ENCODE peak calls at places on chromosome 9, in four cellular contexts. S, D, P and F are unnamed samples.

GRCh38 chr9:114117614-114117995 is 18.5 kb upstream of the KIF12 start:
- DNase-seq in S (no peak), D (no peak), P (no peak), F (no peak)

GRCh38 chr9:109319631-109320233 is 1.1 kb downstream of the EPB41L4B start:
- DNase-seq in S (no peak), D (no peak), P (no peak), F (peak)

GRCh38 chr9:112570731-112571167 is 84.1 kb downstream of the KIAA1958 start:
- DNase-seq in S (no peak), D (no peak), P (no peak), F (no peak)

GRCh38 chr9:23693374-23693773 is 132.7 kb downstream of the ELAVL2 start:
- DNase-seq in S (no peak), D (no peak), P (no peak), F (no peak)

GRCh38 chr9:116207371-116208111 is 54.0 kb downstream of the PAPPA start:
- DNase-seq in S (no peak), D (no peak), P (no peak), F (no peak)

GRCh38 chr9:36191290-36191645 is 547 bp downstream of the CLTA start:
- DNase-seq in S (peak), D (peak), P (peak), F (no peak)

GRCh38 chr9:109270441-109270840 is 50.4 kb downstream of the EPB41L4B start:
- DNase-seq in S (no peak), D (no peak), P (no peak), F (no peak)

GRCh38 chr9:131630206-131630831 is 85.0 kb downstream of the PRRT1B start:
- DNase-seq in S (no peak), D (no peak), P (no peak), F (no peak)

GRCh38 chr9:74985041-74985440 is 32.3 kb upstream of the C9orf40 start:
- DNase-seq in S (no peak), D (no peak), P (no peak), F (no peak)

GRCh38 chr9:79955300-79955699 is 383.5 kb downstream of the TLE4 start:
- DNase-seq in S (no peak), D (no peak), P (no peak), F (no peak)

GRCh38 chr9:108467653-108468324 is 388.0 kb downstream of the ACTL7B start:
- DNase-seq in S (no peak), D (no peak), P (peak), F (no peak)

GRCh38 chr9:133841167-133841812 is 103.1 kb upstream of the SARDH start:
- DNase-seq in S (no peak), D (no peak), P (no peak), F (no peak)

GRCh38 chr9:132518626-132519025 is 63.8 kb upstream of the BARHL1 start:
- DNase-seq in S (no peak), D (no peak), P (no peak), F (no peak)

GRCh38 chr9:115353681-115354080 is 235.7 kb upstream of the TNC start:
- DNase-seq in S (no peak), D (no peak), P (no peak), F (no peak)

GRCh38 chr9:134355561-134356278 is 29.5 kb downstream of the RXRA start:
- DNase-seq in S (peak), D (no peak), P (no peak), F (no peak)

DNA sequence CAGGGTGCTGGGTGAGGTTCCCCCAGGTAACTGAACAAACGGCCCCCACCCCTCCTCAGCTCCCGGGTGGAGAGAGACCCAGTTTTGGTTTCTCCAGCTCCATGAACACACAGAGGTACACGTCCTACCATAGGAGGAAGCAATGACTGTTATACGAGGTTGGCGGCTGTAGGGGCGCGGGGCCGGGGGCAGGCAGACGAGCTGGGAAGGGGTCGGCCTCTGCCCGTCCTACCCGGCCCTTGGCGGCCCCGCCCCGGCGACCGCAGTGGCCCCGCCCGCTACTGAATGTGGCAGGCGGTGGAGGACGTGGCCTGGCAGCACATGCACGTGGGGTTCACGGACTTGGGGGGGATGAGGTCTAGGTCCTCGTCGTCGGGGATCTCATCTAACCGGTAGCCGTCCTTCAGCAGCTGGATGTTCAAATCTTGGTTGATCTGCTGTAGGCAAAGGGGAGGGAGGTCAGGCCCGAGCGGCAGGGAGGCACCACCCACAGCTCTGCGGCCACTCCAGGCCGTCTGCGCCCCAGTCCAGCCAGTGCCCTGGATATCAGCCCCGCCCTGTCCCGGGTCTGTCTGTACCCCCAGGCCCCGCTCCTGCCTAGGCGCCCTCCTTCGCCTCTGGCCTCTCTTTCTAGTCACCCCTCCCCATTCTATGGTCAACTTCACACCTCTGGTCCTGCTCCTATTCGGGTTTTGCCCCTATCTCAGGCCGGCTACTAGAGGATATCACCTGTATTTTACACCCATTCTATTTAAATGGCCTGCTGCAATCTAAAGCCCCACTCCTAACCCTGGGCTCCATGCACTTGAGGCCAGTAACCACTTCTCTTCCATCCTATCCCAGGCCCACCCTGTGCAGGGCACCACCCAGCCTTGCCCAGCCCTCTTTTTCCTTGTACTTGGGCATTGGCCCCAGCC is 24.2 kb upstream of the MYORG start:
- DNase-seq in S (no peak), D (no peak), P (no peak), F (no peak)
- TF ChIP-seq CTCF in S (no peak), D (no peak), P (no peak), F (no peak)

GRCh38 chr9:21255538-21256212 is 15.9 kb upstream of the IFNA14 start:
- DNase-seq in S (no peak), D (no peak), P (no peak), F (no peak)

GRCh38 chr9:21252727-21253547 is 13.1 kb upstream of the IFNA14 start:
- DNase-seq in S (peak), D (no peak), P (peak), F (peak)

GRCh38 chr9:21251638-21252037 is 11.8 kb upstream of the IFNA14 start:
- DNase-seq in S (peak), D (no peak), P (no peak), F (no peak)

GRCh38 chr9:21251162-21251561 is 11.4 kb upstream of the IFNA14 start:
- DNase-seq in S (no peak), D (no peak), P (no peak), F (no peak)
- TF ChIP-seq CTCF in S (no peak), D (no peak), P (no peak), F (no peak)

DNA sequence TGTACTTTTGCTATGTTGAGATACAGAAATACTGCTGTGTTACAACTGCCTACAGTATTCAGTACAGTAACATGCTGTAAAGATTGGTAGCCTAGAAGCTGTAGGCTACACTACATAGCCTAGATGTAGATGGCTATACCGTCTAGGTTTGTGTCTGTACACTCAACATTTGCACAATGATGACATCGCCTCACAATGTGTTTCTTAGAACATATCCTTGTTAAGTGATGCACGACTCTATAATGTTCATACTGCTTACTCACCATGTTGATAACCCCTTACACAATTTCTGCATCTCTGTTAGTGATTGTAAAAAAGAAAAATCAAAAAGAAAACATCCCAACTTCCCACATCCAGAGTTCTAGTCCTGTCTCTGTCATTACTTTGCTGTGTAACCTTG is 450.0 kb downstream of the CCDC171 start:
- DNase-seq in S (no peak), D (no peak), P (peak), F (no peak)
- TF ChIP-seq CTCF in S (no peak), D (no peak), P (no peak), F (no peak)

GRCh38 chr9:94729199-94729598 is 2.7 kb downstream of the AOPEP start:
- DNase-seq in S (no peak), D (no peak), P (peak), F (no peak)
- TF ChIP-seq CTCF in S (no peak), D (peak), P (peak), F (no peak)

DNA sequence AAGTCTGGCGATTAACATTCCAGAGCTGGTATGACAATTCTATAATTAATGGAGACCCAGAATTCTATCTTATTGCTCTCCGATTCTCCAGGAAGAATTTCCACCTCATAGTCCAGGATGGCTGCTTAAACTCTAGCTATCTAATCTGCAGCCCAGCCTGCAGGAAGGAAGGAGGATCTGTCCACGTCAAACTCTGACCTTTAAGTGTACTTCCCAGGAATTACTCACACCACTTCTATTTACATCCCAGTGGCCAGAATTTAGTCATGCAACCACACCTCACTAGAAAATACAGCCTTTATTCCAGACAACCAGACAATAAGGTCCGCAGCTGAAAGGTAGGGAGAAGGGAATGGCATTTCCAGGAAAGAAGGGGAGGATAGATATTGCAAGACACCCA is 3.5 kb upstream of the DENND1A start:
- DNase-seq in S (no peak), D (no peak), P (peak), F (no peak)
- TF ChIP-seq CTCF in S (no peak), D (no peak), P (no peak), F (no peak)

GRCh38 chr9:129939426-129939825 is 103.6 kb downstream of the FNBP1 start:
- DNase-seq in S (no peak), D (no peak), P (no peak), F (no peak)

GRCh38 chr9:129949821-129950220 is 93.2 kb downstream of the FNBP1 start:
- DNase-seq in S (no peak), D (no peak), P (no peak), F (no peak)

GRCh38 chr9:129946596-129946995 is 96.4 kb downstream of the FNBP1 start:
- DNase-seq in S (no peak), D (no peak), P (no peak), F (no peak)

GRCh38 chr9:129945314-129945713 is 97.7 kb downstream of the FNBP1 start:
- DNase-seq in S (no peak), D (no peak), P (no peak), F (no peak)

GRCh38 chr9:129944501-129945116 is 98.4 kb downstream of the FNBP1 start:
- DNase-seq in S (no peak), D (no peak), P (no peak), F (no peak)
- TF ChIP-seq CTCF in S (no peak), D (no peak), P (no peak), F (peak)

DNA sequence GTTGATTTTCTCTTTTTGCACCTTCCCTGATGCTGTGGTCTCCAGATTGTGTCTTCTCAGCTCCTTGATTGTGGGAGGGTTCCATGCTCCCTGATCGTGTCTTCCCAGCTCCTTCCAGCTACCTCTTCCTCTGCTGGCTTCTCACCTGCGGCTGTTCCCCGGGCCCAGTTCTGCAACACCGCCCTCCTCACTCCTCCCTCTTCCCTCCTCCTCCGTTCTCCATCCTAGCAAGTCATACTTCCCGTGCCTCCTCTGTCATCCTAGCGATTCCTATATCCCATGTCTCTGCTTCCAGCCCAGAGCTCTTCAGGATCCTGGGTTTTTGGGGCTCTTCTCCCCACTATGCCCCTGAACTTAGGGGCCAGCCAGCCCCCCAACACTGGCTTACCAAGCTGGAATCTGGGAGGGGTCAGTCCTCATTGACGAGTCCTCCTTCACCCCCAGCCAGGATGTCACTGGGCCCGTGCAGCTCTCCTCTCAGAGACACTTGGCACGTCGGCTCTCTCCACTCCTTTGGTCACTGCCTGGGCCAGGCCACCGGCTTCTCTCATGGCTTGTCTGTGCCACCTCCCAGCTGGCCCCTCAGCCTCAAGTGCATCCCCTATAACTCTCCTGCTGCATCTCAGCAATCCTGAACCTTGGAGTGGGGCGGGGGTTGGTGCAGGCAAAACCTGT is 255.4 kb upstream of the MVB12B start:
- DNase-seq in S (no peak), D (no peak), P (no peak), F (no peak)
- TF ChIP-seq CTCF in S (no peak), D (no peak), P (no peak), F (no peak)